ENCODE peak calls at places on chromosomes 1 and 21, in seven cellular contexts. One of them, this sample, is unnamed.

GRCh38 chr1:221576268-221576667 is 165.6 kb downstream of the DUSP10 start:
- DNase-seq in GM23248: peak; percentile 5
- DNase-seq in CD4-positive, alpha-beta memory T cell: no peak
- DNase-seq in IMR-90: peak; percentile 96
- DNase-seq in sigmoid colon: no peak
- DNase-seq in HCT116: no peak
- DNase-seq in H1: no peak
- DNase-seq in this sample: no peak

GRCh38 chr1:154557939-154558609 is 388 bp downstream of the UBE2Q1 start:
- DNase-seq in HCT116: no peak
- DNase-seq in IMR-90: peak; percentile 18
- DNase-seq in H1: peak; percentile 50
- DNase-seq in sigmoid colon: peak; percentile 81
- DNase-seq in GM23248: peak; percentile 69
- DNase-seq in CD4-positive, alpha-beta memory T cell: no peak
- DNase-seq in this sample: peak; percentile 62

GRCh38 chr21:45224189-45224938 is 63.3 kb downstream of the POFUT2 start:
- DNase-seq in CD4-positive, alpha-beta memory T cell: peak; percentile 79
- DNase-seq in GM23248: no peak
- DNase-seq in HCT116: no peak
- DNase-seq in IMR-90: peak; percentile 52
- DNase-seq in H1: no peak
- DNase-seq in sigmoid colon: no peak
- DNase-seq in this sample: no peak

GRCh38 chr1:32100359-32100758 is 7.5 kb upstream of the KPNA6 start:
- DNase-seq in sigmoid colon: no peak
- DNase-seq in H1: no peak
- DNase-seq in HCT116: no peak
- DNase-seq in IMR-90: no peak
- DNase-seq in CD4-positive, alpha-beta memory T cell: no peak
- DNase-seq in GM23248: peak; percentile 23
- DNase-seq in this sample: no peak

GRCh38 chr1:2983706-2984398 is 37.4 kb upstream of the ACTRT2 start:
- DNase-seq in sigmoid colon: peak; percentile 52
- DNase-seq in CD4-positive, alpha-beta memory T cell: no peak
- DNase-seq in HCT116: no peak
- DNase-seq in H1: no peak
- DNase-seq in GM23248: no peak
- DNase-seq in IMR-90: no peak
- DNase-seq in this sample: no peak

GRCh38 chr1:200893411-200893901 is 1.2 kb upstream of the INAVA start:
- DNase-seq in sigmoid colon: no peak
- DNase-seq in HCT116: no peak
- DNase-seq in IMR-90: no peak
- DNase-seq in H1: no peak
- DNase-seq in CD4-positive, alpha-beta memory T cell: no peak
- DNase-seq in GM23248: no peak
- DNase-seq in this sample: peak; percentile 89

GRCh38 chr1:99590578-99591209 is 55.2 kb upstream of the PALMD start:
- DNase-seq in H1: no peak
- DNase-seq in sigmoid colon: no peak
- DNase-seq in IMR-90: peak; percentile 94
- DNase-seq in GM23248: peak; percentile 92
- DNase-seq in HCT116: no peak
- DNase-seq in CD4-positive, alpha-beta memory T cell: no peak
- DNase-seq in this sample: no peak

GRCh38 chr1:149846600-149847466 is 52.5 kb upstream of the BOLA1 start:
- DNase-seq in H1: no peak
- DNase-seq in sigmoid colon: no peak
- DNase-seq in HCT116: no peak
- DNase-seq in GM23248: no peak
- DNase-seq in IMR-90: no peak
- DNase-seq in CD4-positive, alpha-beta memory T cell: no peak
- DNase-seq in this sample: no peak

GRCh38 chr1:87686137-87686490 is 357.4 kb downstream of the LMO4 start:
- DNase-seq in sigmoid colon: no peak
- DNase-seq in IMR-90: no peak
- DNase-seq in GM23248: no peak
- DNase-seq in H1: no peak
- DNase-seq in HCT116: no peak
- DNase-seq in CD4-positive, alpha-beta memory T cell: no peak
- DNase-seq in this sample: no peak

GRCh38 chr1:87906078-87906477 is 577.4 kb downstream of the LMO4 start:
- DNase-seq in HCT116: no peak
- DNase-seq in IMR-90: no peak
- DNase-seq in CD4-positive, alpha-beta memory T cell: no peak
- DNase-seq in sigmoid colon: no peak
- DNase-seq in H1: no peak
- DNase-seq in GM23248: no peak
- DNase-seq in this sample: no peak

GRCh38 chr21:46244602-46245001 is 16.0 kb upstream of the LSS start:
- DNase-seq in CD4-positive, alpha-beta memory T cell: no peak
- DNase-seq in HCT116: no peak
- DNase-seq in H1: no peak
- DNase-seq in IMR-90: no peak
- DNase-seq in sigmoid colon: peak; percentile 59
- DNase-seq in GM23248: no peak
- DNase-seq in this sample: no peak

GRCh38 chr1:162389021-162389818 is 7.7 kb downstream of the C1orf226 start:
- DNase-seq in H1: peak; percentile 42
- DNase-seq in IMR-90: peak; percentile 30
- DNase-seq in GM23248: peak; percentile 48
- DNase-seq in sigmoid colon: no peak
- DNase-seq in HCT116: no peak
- DNase-seq in CD4-positive, alpha-beta memory T cell: no peak
- DNase-seq in this sample: no peak

GRCh38 chr1:35326228-35326627 is 57.7 kb downstream of the ZMYM4 start:
- DNase-seq in sigmoid colon: no peak
- DNase-seq in HCT116: no peak
- DNase-seq in CD4-positive, alpha-beta memory T cell: no peak
- DNase-seq in IMR-90: no peak
- DNase-seq in GM23248: no peak
- DNase-seq in H1: no peak
- DNase-seq in this sample: no peak

GRCh38 chr21:26881504-26882228 is 36.5 kb upstream of the ADAMTS1 start:
- DNase-seq in sigmoid colon: no peak
- DNase-seq in H1: no peak
- DNase-seq in CD4-positive, alpha-beta memory T cell: no peak
- DNase-seq in IMR-90: peak; percentile 39
- DNase-seq in GM23248: peak; percentile 56
- DNase-seq in HCT116: no peak
- DNase-seq in this sample: no peak

GRCh38 chr1:214234635-214235025 is 46.3 kb upstream of the SMYD2 start:
- DNase-seq in H1: no peak
- DNase-seq in HCT116: no peak
- DNase-seq in IMR-90: peak; percentile 25
- DNase-seq in CD4-positive, alpha-beta memory T cell: no peak
- DNase-seq in GM23248: peak; percentile 61
- DNase-seq in sigmoid colon: no peak
- DNase-seq in this sample: no peak

GRCh38 chr1:7069888-7070287 is 284.6 kb downstream of the CAMTA1 start:
- DNase-seq in sigmoid colon: no peak
- DNase-seq in H1: peak; percentile 70
- DNase-seq in HCT116: no peak
- DNase-seq in IMR-90: no peak
- DNase-seq in CD4-positive, alpha-beta memory T cell: no peak
- DNase-seq in GM23248: peak; percentile 42
- DNase-seq in this sample: no peak

GRCh38 chr1:92536593-92537332 is 50.0 kb upstream of the GFI1 start:
- DNase-seq in H1: no peak
- DNase-seq in CD4-positive, alpha-beta memory T cell: peak; percentile 75
- DNase-seq in sigmoid colon: no peak
- DNase-seq in HCT116: no peak
- DNase-seq in IMR-90: peak; percentile 65
- DNase-seq in GM23248: peak; percentile 57
- DNase-seq in this sample: no peak

GRCh38 chr1:62438163-62438562 is 1.3 kb downstream of the USP1 start:
- DNase-seq in sigmoid colon: no peak
- DNase-seq in GM23248: peak; percentile 39
- DNase-seq in IMR-90: no peak
- DNase-seq in HCT116: no peak
- DNase-seq in H1: no peak
- DNase-seq in CD4-positive, alpha-beta memory T cell: no peak
- DNase-seq in this sample: no peak

GRCh38 chr1:12158362-12159092 is 8.3 kb upstream of the TNFRSF1B start:
- DNase-seq in GM23248: no peak
- DNase-seq in sigmoid colon: no peak
- DNase-seq in CD4-positive, alpha-beta memory T cell: no peak
- DNase-seq in IMR-90: no peak
- DNase-seq in H1: no peak
- DNase-seq in HCT116: no peak
- DNase-seq in this sample: no peak

GRCh38 chr1:64685247-64685646 is 59.6 kb upstream of the RAVER2 start:
- DNase-seq in H1: no peak
- DNase-seq in IMR-90: no peak
- DNase-seq in CD4-positive, alpha-beta memory T cell: no peak
- DNase-seq in sigmoid colon: no peak
- DNase-seq in GM23248: no peak
- DNase-seq in HCT116: no peak
- DNase-seq in this sample: no peak

GRCh38 chr1:155309423-155310021 is 856 bp downstream of the FDPS start:
- DNase-seq in IMR-90: no peak
- DNase-seq in H1: no peak
- DNase-seq in GM23248: peak; percentile 31
- DNase-seq in sigmoid colon: no peak
- DNase-seq in CD4-positive, alpha-beta memory T cell: no peak
- DNase-seq in HCT116: no peak
- DNase-seq in this sample: peak; percentile 38

GRCh38 chr1:50829010-50829958 is 130.8 kb downstream of the FAF1 start:
- DNase-seq in sigmoid colon: no peak
- DNase-seq in H1: no peak
- DNase-seq in HCT116: no peak
- DNase-seq in CD4-positive, alpha-beta memory T cell: no peak
- DNase-seq in IMR-90: no peak
- DNase-seq in GM23248: peak; percentile 2
- DNase-seq in this sample: no peak

GRCh38 chr21:38806153-38806941 is 618 bp downstream of the ETS2 start:
- DNase-seq in sigmoid colon: peak; percentile 78
- DNase-seq in IMR-90: no peak
- DNase-seq in HCT116: no peak
- DNase-seq in CD4-positive, alpha-beta memory T cell: peak; percentile 32
- DNase-seq in H1: peak; percentile 57
- DNase-seq in GM23248: peak; percentile 41
- DNase-seq in this sample: peak; percentile 41

GRCh38 chr1:172680244-172680643 is 21.3 kb downstream of the FASLG start:
- DNase-seq in IMR-90: no peak
- DNase-seq in sigmoid colon: no peak
- DNase-seq in H1: no peak
- DNase-seq in CD4-positive, alpha-beta memory T cell: no peak
- DNase-seq in GM23248: no peak
- DNase-seq in HCT116: no peak
- DNase-seq in this sample: no peak

GRCh38 chr1:172680733-172681275 is 21.9 kb downstream of the FASLG start:
- DNase-seq in sigmoid colon: no peak
- DNase-seq in GM23248: no peak
- DNase-seq in H1: no peak
- DNase-seq in IMR-90: no peak
- DNase-seq in HCT116: no peak
- DNase-seq in CD4-positive, alpha-beta memory T cell: no peak
- DNase-seq in this sample: no peak

GRCh38 chr1:172682812-172683211 is 23.9 kb downstream of the FASLG start:
- DNase-seq in CD4-positive, alpha-beta memory T cell: no peak
- DNase-seq in GM23248: no peak
- DNase-seq in HCT116: no peak
- DNase-seq in sigmoid colon: no peak
- DNase-seq in IMR-90: no peak
- DNase-seq in H1: no peak
- DNase-seq in this sample: no peak

GRCh38 chr1:172674831-172675613 is 16.1 kb downstream of the FASLG start:
- DNase-seq in CD4-positive, alpha-beta memory T cell: no peak
- DNase-seq in sigmoid colon: no peak
- DNase-seq in GM23248: peak; percentile 54
- DNase-seq in IMR-90: no peak
- DNase-seq in H1: no peak
- DNase-seq in HCT116: no peak
- DNase-seq in this sample: no peak

DNA sequence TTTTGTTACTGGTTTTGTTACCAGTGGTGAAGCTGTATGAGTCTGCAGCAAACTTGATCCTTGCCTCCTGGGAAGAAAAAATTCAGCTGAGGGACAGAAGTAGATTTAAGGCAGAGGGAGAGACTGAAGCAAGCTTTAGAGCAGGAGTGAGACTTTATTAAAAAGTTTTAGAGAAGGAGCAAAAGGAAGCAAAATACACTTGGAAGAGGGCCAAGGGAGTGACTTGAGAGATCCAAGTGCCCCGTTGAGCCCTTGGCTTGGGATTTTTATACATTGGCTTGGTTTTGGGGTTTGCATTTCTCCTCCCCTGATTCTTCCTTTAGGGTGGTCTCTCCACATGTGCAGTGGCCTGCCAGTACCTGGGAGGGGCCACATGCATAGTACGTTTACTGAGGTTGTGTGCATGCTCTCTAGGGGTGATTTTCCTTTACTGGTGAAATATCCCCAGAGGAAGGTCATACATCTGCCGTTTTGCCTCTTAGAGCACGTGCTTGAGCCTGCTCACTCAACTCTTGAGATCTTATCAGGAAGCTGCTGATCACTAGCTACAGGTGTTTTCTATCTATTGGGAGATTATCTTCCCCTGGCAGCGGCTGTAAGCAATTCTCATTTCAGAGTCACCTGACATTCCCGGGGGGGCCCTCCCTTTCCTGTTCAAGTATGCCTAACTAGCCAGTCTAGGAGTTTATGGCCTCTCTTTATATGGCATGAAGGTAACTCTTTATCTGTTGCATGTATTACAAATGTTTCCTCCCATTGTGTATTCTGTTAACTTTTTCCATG is 20.3 kb downstream of the FASLG start:
- DNase-seq in HCT116: no peak
- DNase-seq in GM23248: no peak
- DNase-seq in IMR-90: no peak
- DNase-seq in sigmoid colon: no peak
- DNase-seq in H1: no peak
- DNase-seq in CD4-positive, alpha-beta memory T cell: no peak
- DNase-seq in this sample: peak; percentile 70
- H3K4me1 ChIP-seq in HCT116: no peaks in the 10 kb centered on the region
- H3K4me1 ChIP-seq in GM23248: peaks cover 18% of the 10 kb centered on the region
- H3K4me1 ChIP-seq in IMR-90: no peaks in the 10 kb centered on the region
- H3K4me1 ChIP-seq in sigmoid colon: no peaks in the 10 kb centered on the region
- H3K4me1 ChIP-seq in H1: no peaks in the 10 kb centered on the region
- H3K4me1 ChIP-seq in CD4-positive, alpha-beta memory T cell: peaks cover 38% of the 10 kb centered on the region
- H3K4me1 ChIP-seq in this sample: peaks cover 7% of the 10 kb centered on the region

GRCh38 chr1:26546819-26547218 is 17.3 kb downstream of the RPS6KA1 start:
- DNase-seq in sigmoid colon: no peak
- DNase-seq in GM23248: no peak
- DNase-seq in HCT116: no peak
- DNase-seq in CD4-positive, alpha-beta memory T cell: no peak
- DNase-seq in IMR-90: no peak
- DNase-seq in H1: no peak
- DNase-seq in this sample: no peak
- H3K4me1 ChIP-seq in sigmoid colon: no peaks in the 10 kb centered on the region
- H3K4me1 ChIP-seq in GM23248: peaks cover 8% of the 10 kb centered on the region
- H3K4me1 ChIP-seq in HCT116: no peaks in the 10 kb centered on the region
- H3K4me1 ChIP-seq in CD4-positive, alpha-beta memory T cell: peaks cover 69% of the 10 kb centered on the region
- H3K4me1 ChIP-seq in IMR-90: peaks cover 7% of the 10 kb centered on the region
- H3K4me1 ChIP-seq in H1: peaks cover 3% of the 10 kb centered on the region
- H3K4me1 ChIP-seq in this sample: no peaks in the 10 kb centered on the region

GRCh38 chr1:184590163-184590750 is 164.4 kb downstream of the EDEM3 start:
- DNase-seq in HCT116: no peak
- DNase-seq in IMR-90: no peak
- DNase-seq in CD4-positive, alpha-beta memory T cell: no peak
- DNase-seq in GM23248: no peak
- DNase-seq in H1: no peak
- DNase-seq in sigmoid colon: no peak
- DNase-seq in this sample: peak; percentile 66
- H3K4me1 ChIP-seq in HCT116: no peaks in the 10 kb centered on the region
- H3K4me1 ChIP-seq in IMR-90: peaks cover 4% of the 10 kb centered on the region
- H3K4me1 ChIP-seq in CD4-positive, alpha-beta memory T cell: no peaks in the 10 kb centered on the region
- H3K4me1 ChIP-seq in GM23248: peaks cover 1% of the 10 kb centered on the region
- H3K4me1 ChIP-seq in H1: no peaks in the 10 kb centered on the region
- H3K4me1 ChIP-seq in sigmoid colon: no peaks in the 10 kb centered on the region
- H3K4me1 ChIP-seq in this sample: peaks cover 20% of the 10 kb centered on the region

GRCh38 chr1:236251587-236251986 is 30.2 kb downstream of the ERO1B start:
- DNase-seq in HCT116: no peak
- DNase-seq in CD4-positive, alpha-beta memory T cell: no peak
- DNase-seq in GM23248: no peak
- DNase-seq in sigmoid colon: no peak
- DNase-seq in H1: no peak
- DNase-seq in IMR-90: no peak
- DNase-seq in this sample: no peak
- H3K4me1 ChIP-seq in HCT116: no peaks in the 10 kb centered on the region
- H3K4me1 ChIP-seq in CD4-positive, alpha-beta memory T cell: no peaks in the 10 kb centered on the region
- H3K4me1 ChIP-seq in GM23248: no peaks in the 10 kb centered on the region
- H3K4me1 ChIP-seq in sigmoid colon: no peaks in the 10 kb centered on the region
- H3K4me1 ChIP-seq in H1: no peaks in the 10 kb centered on the region
- H3K4me1 ChIP-seq in IMR-90: no peaks in the 10 kb centered on the region
- H3K4me1 ChIP-seq in this sample: no peaks in the 10 kb centered on the region